ENCODE peak calls at places on chromosomes 3 and 15, in five cellular contexts. H is HepG2, E is A549, Z is GM12878, N is K562. F is an unnamed sample.

GRCh38 chr3:172844428-172844827 is 93.9 kb downstream of the ECT2 start:
- DNase-seq in H (peak; percentile 7), E (no peak), Z (no peak), N (peak; percentile 46), F (no peak)

GRCh38 chr15:78194568-78194925 is 39.8 kb downstream of the ACSBG1 start:
- DNase-seq in H (no peak), E (no peak), Z (no peak), N (no peak), F (no peak)

GRCh38 chr3:123706871-123707270 is 122.0 kb upstream of the HACD2 start:
- DNase-seq in H (no peak), E (no peak), Z (no peak), N (no peak), F (no peak)

GRCh38 chr3:40939113-40940070 is 259.9 kb upstream of the CTNNB1 start:
- DNase-seq in H (no peak), E (no peak), Z (no peak), N (no peak), F (no peak)

GRCh38 chr3:61353353-61353752 is 102.1 kb upstream of the FHIT start:
- DNase-seq in H (no peak), E (no peak), Z (no peak), N (no peak), F (no peak)

GRCh38 chr15:36965561-36966342 is 134.6 kb downstream of the MEIS2 start:
- DNase-seq in H (no peak), E (no peak), Z (no peak), N (no peak), F (no peak)

GRCh38 chr3:188649521-188649920 is 495.6 kb downstream of the LPP start:
- DNase-seq in H (no peak), E (no peak), Z (no peak), N (no peak), F (no peak)

GRCh38 chr15:68277131-68277604 is 377 bp upstream of the FEM1B start:
- DNase-seq in H (no peak), E (peak; percentile 55), Z (no peak), N (no peak), F (peak; percentile 59)

GRCh38 chr3:29488922-29489321 is 208.1 kb downstream of the RBMS3 start:
- DNase-seq in H (no peak), E (no peak), Z (no peak), N (no peak), F (no peak)

GRCh38 chr3:41867533-41867932 is 94.4 kb downstream of the ULK4 start:
- DNase-seq in H (no peak), E (no peak), Z (no peak), N (no peak), F (no peak)

GRCh38 chr15:25783607-25784131 is 79.5 kb downstream of the ATP10A start:
- DNase-seq in H (no peak), E (peak; percentile 25), Z (no peak), N (peak; percentile 56), F (peak; percentile 86)

GRCh38 chr3:138578141-138578540 is 15.9 kb downstream of the CEP70 start:
- DNase-seq in H (no peak), E (no peak), Z (no peak), N (no peak), F (no peak)

GRCh38 chr3:111668321-111668720 is 73.2 kb upstream of the ZBED2 start:
- DNase-seq in H (no peak), E (no peak), Z (no peak), N (no peak), F (no peak)

GRCh38 chr15:83323296-83323711 is 38.8 kb upstream of the BNC1 start:
- DNase-seq in H (no peak), E (peak; percentile 82), Z (no peak), N (no peak), F (no peak)

GRCh38 chr3:146532406-146532805 is 12.0 kb downstream of the PLSCR1 start:
- DNase-seq in H (no peak), E (no peak), Z (no peak), N (no peak), F (no peak)

GRCh38 chr3:32856355-32856889 is 38.6 kb downstream of the TRIM71 start:
- DNase-seq in H (peak; percentile 65), E (no peak), Z (no peak), N (no peak), F (no peak)

GRCh38 chr15:76206325-76206976 is 104.8 kb downstream of the ETFA start:
- DNase-seq in H (no peak), E (no peak), Z (no peak), N (no peak), F (no peak)

GRCh38 chr3:9870978-9871377 is 9.1 kb downstream of the CIDEC start:
- DNase-seq in H (peak; percentile 22), E (no peak), Z (no peak), N (no peak), F (no peak)

GRCh38 chr3:86988986-86989385 is 2.0 kb downstream of the VGLL3 start:
- DNase-seq in H (no peak), E (no peak), Z (no peak), N (no peak), F (no peak)

GRCh38 chr3:82202254-82202653 is 440.8 kb upstream of the GBE1 start:
- DNase-seq in H (no peak), E (no peak), Z (no peak), N (no peak), F (no peak)
- TF ChIP-seq ESRRA in H (no peak), E (no peak), Z (no peak), N (no peak), F (no peak)

GRCh38 chr15:31316135-31316795 is 10.4 kb upstream of the KLF13 start:
- DNase-seq in H (no peak), E (no peak), Z (no peak), N (no peak), F (no peak)

GRCh38 chr15:31314380-31314779 is 12.3 kb upstream of the KLF13 start:
- DNase-seq in H (no peak), E (no peak), Z (no peak), N (no peak), F (no peak)

GRCh38 chr15:31311735-31312134 is 14.9 kb upstream of the KLF13 start:
- DNase-seq in H (no peak), E (no peak), Z (no peak), N (no peak), F (no peak)

GRCh38 chr15:31312220-31312619 is 14.4 kb upstream of the KLF13 start:
- DNase-seq in H (no peak), E (no peak), Z (no peak), N (no peak), F (no peak)

GRCh38 chr15:31313223-31313622 is 13.4 kb upstream of the KLF13 start:
- DNase-seq in H (no peak), E (no peak), Z (no peak), N (no peak), F (no peak)
- TF ChIP-seq ESRRA in H (no peak), E (no peak), Z (no peak), N (no peak), F (no peak)

DNA sequence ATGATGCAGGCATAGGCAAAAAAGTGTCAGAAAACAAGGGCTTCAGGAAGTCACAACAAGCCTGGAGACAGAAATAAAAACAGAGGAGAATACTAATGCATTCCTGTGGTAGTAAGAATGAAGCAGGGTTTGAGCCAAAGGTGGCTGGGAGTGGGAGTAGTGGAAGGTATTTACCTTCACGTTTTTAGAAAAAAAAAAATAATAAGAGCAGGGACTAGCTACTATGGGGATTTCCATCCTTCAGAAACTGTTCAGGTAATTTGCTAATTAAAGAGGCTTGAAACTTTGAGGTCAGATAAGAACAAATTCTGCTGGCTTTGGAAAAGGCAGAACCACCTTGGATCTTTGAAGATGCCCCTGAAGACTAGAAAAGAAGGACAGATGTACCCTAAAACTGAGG is 18.5 kb downstream of the ILDR1 start:
- DNase-seq in H (no peak), E (no peak), Z (no peak), N (no peak), F (no peak)
- TF ChIP-seq ESRRA in H (no peak), E (no peak), Z (no peak), N (no peak), F (no peak)

GRCh38 chr3:16932877-16933276 is 48.1 kb downstream of the PLCL2 start:
- DNase-seq in H (no peak), E (no peak), Z (no peak), N (no peak), F (no peak)

GRCh38 chr3:16927485-16927884 is 42.7 kb downstream of the PLCL2 start:
- DNase-seq in H (no peak), E (no peak), Z (no peak), N (peak; percentile 18), F (no peak)

GRCh38 chr3:16923112-16923511 is 38.4 kb downstream of the PLCL2 start:
- DNase-seq in H (no peak), E (no peak), Z (no peak), N (no peak), F (no peak)

GRCh38 chr3:16928386-16929132 is 43.8 kb downstream of the PLCL2 start:
- DNase-seq in H (no peak), E (no peak), Z (no peak), N (no peak), F (no peak)
- TF ChIP-seq ESRRA in H (no peak), E (no peak), Z (no peak), N (no peak), F (no peak)

F was measured in WTC11.